ENCODE peak calls at places on chromosomes 16 and 17, in eight cellular contexts. One of them, this sample, is unnamed. For H3K4me1, the result is how much of the 10 kb centered on the place peaks cover.

GRCh38 chr16:65867276-65867990 is 499.1 kb upstream of the CDH5 start:
- DNase-seq in left ventricle myocardium inferior: no peak
- DNase-seq in esophagus squamous epithelium: no peak
- DNase-seq in CD8-positive, alpha-beta memory T cell: no peak
- DNase-seq in cardiac muscle cell: no peak
- DNase-seq in CD4-positive, CD25-positive, alpha-beta regulatory T cell: no peak
- DNase-seq in IMR-90: no peak
- DNase-seq in body of pancreas: no peak
- DNase-seq in this sample: no peak

GRCh38 chr16:81521141-81521626 is 76.6 kb downstream of the CMIP start:
- DNase-seq in left ventricle myocardium inferior: no peak
- DNase-seq in esophagus squamous epithelium: no peak
- DNase-seq in CD8-positive, alpha-beta memory T cell: peak
- DNase-seq in cardiac muscle cell: no peak
- DNase-seq in CD4-positive, CD25-positive, alpha-beta regulatory T cell: peak
- DNase-seq in IMR-90: no peak
- DNase-seq in body of pancreas: no peak
- DNase-seq in this sample: no peak

GRCh38 chr17:5413682-5414081 is 5.8 kb downstream of the NUP88 start:
- DNase-seq in left ventricle myocardium inferior: no peak
- DNase-seq in esophagus squamous epithelium: no peak
- DNase-seq in CD8-positive, alpha-beta memory T cell: no peak
- DNase-seq in cardiac muscle cell: no peak
- DNase-seq in CD4-positive, CD25-positive, alpha-beta regulatory T cell: no peak
- DNase-seq in IMR-90: peak
- DNase-seq in body of pancreas: no peak
- DNase-seq in this sample: no peak

GRCh38 chr16:89965447-89966225 is 17.1 kb downstream of the DEF8 start:
- DNase-seq in left ventricle myocardium inferior: no peak
- DNase-seq in esophagus squamous epithelium: no peak
- DNase-seq in CD8-positive, alpha-beta memory T cell: no peak
- DNase-seq in cardiac muscle cell: no peak
- DNase-seq in CD4-positive, CD25-positive, alpha-beta regulatory T cell: no peak
- DNase-seq in IMR-90: no peak
- DNase-seq in body of pancreas: no peak
- DNase-seq in this sample: no peak

GRCh38 chr16:2086812-2087425 is 39.1 kb downstream of the TSC2 start:
- DNase-seq in left ventricle myocardium inferior: no peak
- DNase-seq in esophagus squamous epithelium: no peak
- DNase-seq in CD8-positive, alpha-beta memory T cell: no peak
- DNase-seq in cardiac muscle cell: no peak
- DNase-seq in CD4-positive, CD25-positive, alpha-beta regulatory T cell: no peak
- DNase-seq in IMR-90: no peak
- DNase-seq in body of pancreas: no peak
- DNase-seq in this sample: no peak

GRCh38 chr17:72735089-72735488 is 357.4 kb downstream of the SLC39A11 start:
- DNase-seq in left ventricle myocardium inferior: no peak
- DNase-seq in esophagus squamous epithelium: no peak
- DNase-seq in CD8-positive, alpha-beta memory T cell: no peak
- DNase-seq in cardiac muscle cell: no peak
- DNase-seq in CD4-positive, CD25-positive, alpha-beta regulatory T cell: no peak
- DNase-seq in IMR-90: no peak
- DNase-seq in body of pancreas: no peak
- DNase-seq in this sample: no peak

GRCh38 chr16:53129281-53130192 is 74.7 kb downstream of the CHD9 start:
- DNase-seq in left ventricle myocardium inferior: no peak
- DNase-seq in esophagus squamous epithelium: no peak
- DNase-seq in CD8-positive, alpha-beta memory T cell: no peak
- DNase-seq in cardiac muscle cell: peak
- DNase-seq in CD4-positive, CD25-positive, alpha-beta regulatory T cell: no peak
- DNase-seq in IMR-90: peak
- DNase-seq in body of pancreas: no peak
- DNase-seq in this sample: no peak

GRCh38 chr17:33602981-33603380 is 309.9 kb upstream of the ASIC2 start:
- DNase-seq in left ventricle myocardium inferior: no peak
- DNase-seq in esophagus squamous epithelium: no peak
- DNase-seq in CD8-positive, alpha-beta memory T cell: no peak
- DNase-seq in cardiac muscle cell: no peak
- DNase-seq in CD4-positive, CD25-positive, alpha-beta regulatory T cell: no peak
- DNase-seq in IMR-90: no peak
- DNase-seq in body of pancreas: no peak
- DNase-seq in this sample: no peak

GRCh38 chr16:65917466-65917865 is 449.0 kb upstream of the CDH5 start:
- DNase-seq in left ventricle myocardium inferior: no peak
- DNase-seq in esophagus squamous epithelium: no peak
- DNase-seq in CD8-positive, alpha-beta memory T cell: no peak
- DNase-seq in cardiac muscle cell: no peak
- DNase-seq in CD4-positive, CD25-positive, alpha-beta regulatory T cell: no peak
- DNase-seq in IMR-90: no peak
- DNase-seq in body of pancreas: no peak
- DNase-seq in this sample: no peak

GRCh38 chr17:79968116-79968515 is 67.6 kb downstream of the TBC1D16 start:
- DNase-seq in left ventricle myocardium inferior: no peak
- DNase-seq in esophagus squamous epithelium: no peak
- DNase-seq in CD8-positive, alpha-beta memory T cell: no peak
- DNase-seq in cardiac muscle cell: no peak
- DNase-seq in CD4-positive, CD25-positive, alpha-beta regulatory T cell: no peak
- DNase-seq in IMR-90: no peak
- DNase-seq in body of pancreas: no peak
- DNase-seq in this sample: no peak

GRCh38 chr17:60087882-60088669 is 9.4 kb upstream of the HEATR6 start:
- DNase-seq in left ventricle myocardium inferior: no peak
- DNase-seq in esophagus squamous epithelium: no peak
- DNase-seq in CD8-positive, alpha-beta memory T cell: no peak
- DNase-seq in cardiac muscle cell: no peak
- DNase-seq in CD4-positive, CD25-positive, alpha-beta regulatory T cell: no peak
- DNase-seq in IMR-90: no peak
- DNase-seq in body of pancreas: peak
- DNase-seq in this sample: no peak

GRCh38 chr17:10107320-10108165 is 90.9 kb downstream of the GAS7 start:
- DNase-seq in left ventricle myocardium inferior: peak
- DNase-seq in esophagus squamous epithelium: no peak
- DNase-seq in CD8-positive, alpha-beta memory T cell: no peak
- DNase-seq in cardiac muscle cell: no peak
- DNase-seq in CD4-positive, CD25-positive, alpha-beta regulatory T cell: no peak
- DNase-seq in IMR-90: no peak
- DNase-seq in body of pancreas: no peak
- DNase-seq in this sample: no peak

GRCh38 chr16:87635541-87636049 is 33.3 kb downstream of the JPH3 start:
- DNase-seq in left ventricle myocardium inferior: peak
- DNase-seq in esophagus squamous epithelium: peak
- DNase-seq in CD8-positive, alpha-beta memory T cell: peak
- DNase-seq in cardiac muscle cell: peak
- DNase-seq in CD4-positive, CD25-positive, alpha-beta regulatory T cell: peak
- DNase-seq in IMR-90: peak
- DNase-seq in body of pancreas: peak
- DNase-seq in this sample: no peak

GRCh38 chr16:60414617-60415016 is 1621.6 kb downstream of the CDH8 start:
- DNase-seq in left ventricle myocardium inferior: no peak
- DNase-seq in esophagus squamous epithelium: no peak
- DNase-seq in CD8-positive, alpha-beta memory T cell: no peak
- DNase-seq in cardiac muscle cell: peak
- DNase-seq in CD4-positive, CD25-positive, alpha-beta regulatory T cell: no peak
- DNase-seq in IMR-90: no peak
- DNase-seq in body of pancreas: no peak
- DNase-seq in this sample: no peak

GRCh38 chr16:79721186-79721745 is 120.7 kb upstream of the MAF start:
- DNase-seq in left ventricle myocardium inferior: no peak
- DNase-seq in esophagus squamous epithelium: no peak
- DNase-seq in CD8-positive, alpha-beta memory T cell: no peak
- DNase-seq in cardiac muscle cell: no peak
- DNase-seq in CD4-positive, CD25-positive, alpha-beta regulatory T cell: no peak
- DNase-seq in IMR-90: no peak
- DNase-seq in body of pancreas: no peak
- DNase-seq in this sample: no peak

GRCh38 chr17:82419471-82419995 is 1.1 kb upstream of the OGFOD3 start:
- DNase-seq in left ventricle myocardium inferior: no peak
- DNase-seq in esophagus squamous epithelium: no peak
- DNase-seq in CD8-positive, alpha-beta memory T cell: peak
- DNase-seq in cardiac muscle cell: no peak
- DNase-seq in CD4-positive, CD25-positive, alpha-beta regulatory T cell: no peak
- DNase-seq in IMR-90: no peak
- DNase-seq in body of pancreas: no peak
- DNase-seq in this sample: no peak

GRCh38 chr17:47404006-47404405 is 80.3 kb downstream of the EFCAB13 start:
- DNase-seq in left ventricle myocardium inferior: no peak
- DNase-seq in esophagus squamous epithelium: no peak
- DNase-seq in CD8-positive, alpha-beta memory T cell: no peak
- DNase-seq in cardiac muscle cell: no peak
- DNase-seq in CD4-positive, CD25-positive, alpha-beta regulatory T cell: no peak
- DNase-seq in IMR-90: no peak
- DNase-seq in body of pancreas: no peak
- DNase-seq in this sample: no peak

GRCh38 chr16:48511071-48511540 is 98.9 kb downstream of the N4BP1 start:
- DNase-seq in left ventricle myocardium inferior: no peak
- DNase-seq in esophagus squamous epithelium: no peak
- DNase-seq in CD8-positive, alpha-beta memory T cell: no peak
- DNase-seq in cardiac muscle cell: no peak
- DNase-seq in CD4-positive, CD25-positive, alpha-beta regulatory T cell: no peak
- DNase-seq in IMR-90: peak
- DNase-seq in body of pancreas: no peak
- DNase-seq in this sample: no peak

GRCh38 chr16:13906426-13907089 is 13.4 kb upstream of the ERCC4 start:
- DNase-seq in left ventricle myocardium inferior: no peak
- DNase-seq in esophagus squamous epithelium: no peak
- DNase-seq in CD8-positive, alpha-beta memory T cell: no peak
- DNase-seq in cardiac muscle cell: no peak
- DNase-seq in CD4-positive, CD25-positive, alpha-beta regulatory T cell: no peak
- DNase-seq in IMR-90: no peak
- DNase-seq in body of pancreas: no peak
- DNase-seq in this sample: no peak

GRCh38 chr16:74309789-74310781 is 13.5 kb downstream of the PSMD7 start:
- DNase-seq in left ventricle myocardium inferior: no peak
- DNase-seq in esophagus squamous epithelium: no peak
- DNase-seq in CD8-positive, alpha-beta memory T cell: peak
- DNase-seq in cardiac muscle cell: peak
- DNase-seq in CD4-positive, CD25-positive, alpha-beta regulatory T cell: no peak
- DNase-seq in IMR-90: peak
- DNase-seq in body of pancreas: peak
- DNase-seq in this sample: no peak

GRCh38 chr17:39591958-39592954 is 15.5 kb downstream of the NEUROD2 start:
- DNase-seq in left ventricle myocardium inferior: no peak
- DNase-seq in esophagus squamous epithelium: no peak
- DNase-seq in CD8-positive, alpha-beta memory T cell: no peak
- DNase-seq in cardiac muscle cell: peak
- DNase-seq in CD4-positive, CD25-positive, alpha-beta regulatory T cell: no peak
- DNase-seq in IMR-90: peak
- DNase-seq in body of pancreas: peak
- DNase-seq in this sample: no peak

GRCh38 chr17:5097101-5097834 is 14.4 kb downstream of the ZNF232 start:
- DNase-seq in left ventricle myocardium inferior: peak
- DNase-seq in esophagus squamous epithelium: no peak
- DNase-seq in CD8-positive, alpha-beta memory T cell: peak
- DNase-seq in cardiac muscle cell: peak
- DNase-seq in CD4-positive, CD25-positive, alpha-beta regulatory T cell: peak
- DNase-seq in IMR-90: no peak
- DNase-seq in body of pancreas: peak
- DNase-seq in this sample: no peak

GRCh38 chr17:74235040-74235581 is 21.7 kb downstream of the TTYH2 start:
- DNase-seq in left ventricle myocardium inferior: no peak
- DNase-seq in esophagus squamous epithelium: no peak
- DNase-seq in CD8-positive, alpha-beta memory T cell: no peak
- DNase-seq in cardiac muscle cell: no peak
- DNase-seq in CD4-positive, CD25-positive, alpha-beta regulatory T cell: no peak
- DNase-seq in IMR-90: no peak
- DNase-seq in body of pancreas: no peak
- DNase-seq in this sample: no peak

GRCh38 chr17:30396612-30397011 is 17.9 kb downstream of the CPD start:
- DNase-seq in left ventricle myocardium inferior: no peak
- DNase-seq in esophagus squamous epithelium: no peak
- DNase-seq in CD8-positive, alpha-beta memory T cell: no peak
- DNase-seq in cardiac muscle cell: no peak
- DNase-seq in CD4-positive, CD25-positive, alpha-beta regulatory T cell: no peak
- DNase-seq in IMR-90: no peak
- DNase-seq in body of pancreas: no peak
- DNase-seq in this sample: no peak

GRCh38 chr17:30398328-30399041 is 19.8 kb downstream of the CPD start:
- DNase-seq in left ventricle myocardium inferior: no peak
- DNase-seq in esophagus squamous epithelium: no peak
- DNase-seq in CD8-positive, alpha-beta memory T cell: no peak
- DNase-seq in cardiac muscle cell: no peak
- DNase-seq in CD4-positive, CD25-positive, alpha-beta regulatory T cell: no peak
- DNase-seq in IMR-90: no peak
- DNase-seq in body of pancreas: no peak
- DNase-seq in this sample: no peak

GRCh38 chr17:30395398-30396022 is 16.8 kb downstream of the CPD start:
- DNase-seq in left ventricle myocardium inferior: no peak
- DNase-seq in esophagus squamous epithelium: no peak
- DNase-seq in CD8-positive, alpha-beta memory T cell: no peak
- DNase-seq in cardiac muscle cell: no peak
- DNase-seq in CD4-positive, CD25-positive, alpha-beta regulatory T cell: no peak
- DNase-seq in IMR-90: no peak
- DNase-seq in body of pancreas: no peak
- DNase-seq in this sample: no peak

GRCh38 chr17:30393911-30394867 is 15.5 kb downstream of the CPD start:
- DNase-seq in left ventricle myocardium inferior: no peak
- DNase-seq in esophagus squamous epithelium: no peak
- DNase-seq in CD8-positive, alpha-beta memory T cell: no peak
- DNase-seq in cardiac muscle cell: no peak
- DNase-seq in CD4-positive, CD25-positive, alpha-beta regulatory T cell: no peak
- DNase-seq in IMR-90: no peak
- DNase-seq in body of pancreas: no peak
- DNase-seq in this sample: no peak

GRCh38 chr17:30396129-30396528 is 17.4 kb downstream of the CPD start:
- DNase-seq in left ventricle myocardium inferior: no peak
- DNase-seq in esophagus squamous epithelium: no peak
- DNase-seq in CD8-positive, alpha-beta memory T cell: no peak
- DNase-seq in cardiac muscle cell: no peak
- DNase-seq in CD4-positive, CD25-positive, alpha-beta regulatory T cell: no peak
- DNase-seq in IMR-90: no peak
- DNase-seq in body of pancreas: no peak
- DNase-seq in this sample: no peak
- H3K4me1 ChIP-seq in left ventricle myocardium inferior: under half
- H3K4me1 ChIP-seq in esophagus squamous epithelium: under half
- H3K4me1 ChIP-seq in CD8-positive, alpha-beta memory T cell: under half
- H3K4me1 ChIP-seq in cardiac muscle cell: under half
- H3K4me1 ChIP-seq in CD4-positive, CD25-positive, alpha-beta regulatory T cell: under half
- H3K4me1 ChIP-seq in IMR-90: under half
- H3K4me1 ChIP-seq in body of pancreas: under half
- H3K4me1 ChIP-seq in this sample: under half

GRCh38 chr17:32279933-32280716 is 14.5 kb downstream of the RHBDL3 start:
- DNase-seq in left ventricle myocardium inferior: no peak
- DNase-seq in esophagus squamous epithelium: no peak
- DNase-seq in CD8-positive, alpha-beta memory T cell: no peak
- DNase-seq in cardiac muscle cell: no peak
- DNase-seq in CD4-positive, CD25-positive, alpha-beta regulatory T cell: no peak
- DNase-seq in IMR-90: no peak
- DNase-seq in body of pancreas: no peak
- DNase-seq in this sample: no peak
- H3K4me1 ChIP-seq in left ventricle myocardium inferior: under half
- H3K4me1 ChIP-seq in esophagus squamous epithelium: under half
- H3K4me1 ChIP-seq in CD8-positive, alpha-beta memory T cell: under half
- H3K4me1 ChIP-seq in cardiac muscle cell: under half
- H3K4me1 ChIP-seq in CD4-positive, CD25-positive, alpha-beta regulatory T cell: under half
- H3K4me1 ChIP-seq in IMR-90: under half
- H3K4me1 ChIP-seq in body of pancreas: under half
- H3K4me1 ChIP-seq in this sample: under half

GRCh38 chr17:50728881-50729765 is 9.7 kb downstream of the LUC7L3 start:
- DNase-seq in left ventricle myocardium inferior: no peak
- DNase-seq in esophagus squamous epithelium: no peak
- DNase-seq in CD8-positive, alpha-beta memory T cell: no peak
- DNase-seq in cardiac muscle cell: no peak
- DNase-seq in CD4-positive, CD25-positive, alpha-beta regulatory T cell: no peak
- DNase-seq in IMR-90: no peak
- DNase-seq in body of pancreas: no peak
- DNase-seq in this sample: no peak
- H3K4me1 ChIP-seq in left ventricle myocardium inferior: half or more
- H3K4me1 ChIP-seq in esophagus squamous epithelium: half or more
- H3K4me1 ChIP-seq in CD8-positive, alpha-beta memory T cell: half or more
- H3K4me1 ChIP-seq in cardiac muscle cell: under half
- H3K4me1 ChIP-seq in CD4-positive, CD25-positive, alpha-beta regulatory T cell: half or more
- H3K4me1 ChIP-seq in IMR-90: under half
- H3K4me1 ChIP-seq in body of pancreas: half or more
- H3K4me1 ChIP-seq in this sample: half or more

GRCh38 chr16:85577899-85578598 is 35.1 kb upstream of the GSE1 start:
- DNase-seq in left ventricle myocardium inferior: no peak
- DNase-seq in esophagus squamous epithelium: no peak
- DNase-seq in CD8-positive, alpha-beta memory T cell: no peak
- DNase-seq in cardiac muscle cell: no peak
- DNase-seq in CD4-positive, CD25-positive, alpha-beta regulatory T cell: no peak
- DNase-seq in IMR-90: no peak
- DNase-seq in body of pancreas: no peak
- DNase-seq in this sample: no peak
- H3K4me1 ChIP-seq in left ventricle myocardium inferior: half or more
- H3K4me1 ChIP-seq in esophagus squamous epithelium: half or more
- H3K4me1 ChIP-seq in CD8-positive, alpha-beta memory T cell: under half
- H3K4me1 ChIP-seq in cardiac muscle cell: half or more
- H3K4me1 ChIP-seq in CD4-positive, CD25-positive, alpha-beta regulatory T cell: under half
- H3K4me1 ChIP-seq in IMR-90: under half
- H3K4me1 ChIP-seq in body of pancreas: half or more
- H3K4me1 ChIP-seq in this sample: under half

This sample was measured in thoracic aorta.